ENCODE peak calls at places on chromosomes 12 and 14, in six cellular contexts. G is vagina, L is cardiac muscle cell, Y is bronchial epithelial cell, T is progenitor cell of endocrine pancreas, W is colonic mucosa. U is an unnamed sample.
A peak's percentile ranks its signal among the peaks of the same experiment; 100 is the strongest.

GRCh38 chr12:55614764-55615163 is 21.9 kb upstream of the OR10P1 start:
- DNase-seq in L (no peak), G (no peak), Y (no peak), W (no peak), T (no peak), U (no peak)

GRCh38 chr14:35988972-35989690 is 163.0 kb downstream of the BRMS1L start:
- DNase-seq in T (no peak), L (no peak), G (no peak), W (no peak), Y (peak; percentile 46), U (no peak)

GRCh38 chr14:26841361-26841760 is 243.5 kb upstream of the NOVA1 start:
- DNase-seq in G (no peak), W (no peak), Y (peak; percentile 44), L (peak; percentile 25), T (no peak), U (no peak)

GRCh38 chr12:125142601-125143000 is 77.4 kb downstream of the AACS start:
- DNase-seq in G (no peak), L (no peak), W (no peak), T (no peak), Y (no peak), U (no peak)

GRCh38 chr12:48979602-48980388 is 1.7 kb downstream of the WNT1 start:
- DNase-seq in L (no peak), Y (no peak), G (no peak), T (no peak), W (no peak), U (no peak)

GRCh38 chr14:44384093-44384492 is 123.0 kb downstream of the FSCB start:
- DNase-seq in W (no peak), L (no peak), G (no peak), Y (no peak), T (no peak), U (no peak)

GRCh38 chr12:91785655-91786489 is 359.8 kb downstream of the BTG1 start:
- DNase-seq in Y (no peak), G (no peak), T (no peak), W (no peak), L (no peak), U (no peak)

GRCh38 chr14:61364243-61364642 is 42.9 kb downstream of the PRKCH start:
- DNase-seq in T (no peak), W (no peak), L (no peak), Y (no peak), G (no peak), U (no peak)

GRCh38 chr14:70148911-70149675 is 39.7 kb downstream of the SLC8A3 start:
- DNase-seq in W (no peak), Y (peak; percentile 5), T (no peak), L (no peak), G (peak; percentile 60), U (no peak)

GRCh38 chr12:77685112-77685511 is 145.6 kb upstream of the NAV3 start:
- DNase-seq in W (peak; percentile 50), Y (peak; percentile 72), T (peak; percentile 37), L (peak; percentile 86), G (no peak), U (peak; percentile 61)

GRCh38 chr14:60753264-60754126 is 18.9 kb downstream of the MNAT1 start:
- DNase-seq in W (no peak), T (no peak), Y (no peak), G (no peak), L (peak; percentile 45), U (no peak)

GRCh38 chr14:87966816-87967215 is 26.2 kb downstream of the GALC start:
- DNase-seq in L (no peak), W (no peak), T (no peak), G (no peak), Y (peak; percentile 78), U (no peak)

GRCh38 chr12:111404362-111405148 is 1.2 kb upstream of the SH2B3 start:
- DNase-seq in W (peak; percentile 59), G (no peak), T (no peak), L (peak; percentile 52), Y (no peak), U (no peak)

GRCh38 chr12:54195736-54196347 is 7.1 kb upstream of the SMUG1 start:
- DNase-seq in Y (no peak), T (no peak), G (no peak), W (no peak), L (peak; percentile 75), U (no peak)

GRCh38 chr12:111297703-111298426 is 71.0 kb downstream of the PHETA1 start:
- DNase-seq in W (no peak), Y (no peak), G (no peak), L (no peak), T (no peak), U (no peak)

GRCh38 chr14:82366803-82367202 is 833.1 kb upstream of the SEL1L start:
- DNase-seq in W (no peak), L (no peak), G (no peak), T (no peak), Y (no peak), U (no peak)

GRCh38 chr12:51070004-51070403 is 13.4 kb downstream of the CSRNP2 start:
- DNase-seq in Y (peak; percentile 78), G (no peak), T (no peak), L (peak; percentile 60), W (no peak), U (no peak)

GRCh38 chr12:95582230-95583058 is 31.2 kb upstream of the USP44 start:
- DNase-seq in G (no peak), L (peak; percentile 61), T (no peak), Y (peak; percentile 48), W (no peak), U (no peak)

GRCh38 chr12:100970894-100971293 is 176.3 kb downstream of the ANO4 start:
- DNase-seq in W (no peak), T (no peak), G (no peak), Y (no peak), L (no peak), U (no peak)

GRCh38 chr12:97308576-97309198 is 153.9 kb upstream of the RMST start:
- DNase-seq in L (peak; percentile 72), W (no peak), G (no peak), Y (peak; percentile 71), T (no peak), U (peak; percentile 49)

GRCh38 chr14:94129111-94129757 is at the start of gene IFI27L2:
- DNase-seq in L (peak; percentile 90), G (no peak), Y (peak; percentile 75), W (peak; percentile 81), T (peak; percentile 48), U (no peak)
- TF ChIP-seq CTCF in L (peak; percentile 17), G (no peak), Y (peak; percentile 35), W (no peak), T (peak; percentile 52), U (peak; percentile 20)

GRCh38 chr12:94100254-94100653 is 48.1 kb upstream of the PLXNC1 start:
- DNase-seq in L (peak; percentile 78), G (no peak), T (no peak), Y (peak; percentile 93), W (no peak), U (no peak)
- TF ChIP-seq CTCF in L (no peak), G (no peak), T (no peak), Y (no peak), W (no peak), U (no peak)

GRCh38 chr12:119673634-119674033 is 5.7 kb downstream of the PRKAB1 start:
- DNase-seq in T (no peak), L (no peak), G (no peak), Y (peak; percentile 64), W (peak; percentile 53), U (no peak)
- TF ChIP-seq CTCF in T (no peak), L (no peak), G (no peak), Y (no peak), W (no peak), U (no peak)

GRCh38 chr14:105375635-105376057 is 22.7 kb upstream of the TEX22 start:
- DNase-seq in T (no peak), L (peak; percentile 3), Y (peak; percentile 7), G (no peak), W (no peak), U (no peak)

GRCh38 chr14:105378199-105378598 is 20.1 kb upstream of the TEX22 start:
- DNase-seq in T (no peak), W (no peak), Y (no peak), L (no peak), G (no peak), U (no peak)

GRCh38 chr14:105377555-105378182 is 20.7 kb upstream of the TEX22 start:
- DNase-seq in T (no peak), G (no peak), L (no peak), Y (no peak), W (no peak), U (no peak)

GRCh38 chr14:105378873-105379685 is 19.3 kb upstream of the TEX22 start:
- DNase-seq in T (no peak), L (no peak), G (no peak), Y (no peak), W (no peak), U (no peak)

DNA sequence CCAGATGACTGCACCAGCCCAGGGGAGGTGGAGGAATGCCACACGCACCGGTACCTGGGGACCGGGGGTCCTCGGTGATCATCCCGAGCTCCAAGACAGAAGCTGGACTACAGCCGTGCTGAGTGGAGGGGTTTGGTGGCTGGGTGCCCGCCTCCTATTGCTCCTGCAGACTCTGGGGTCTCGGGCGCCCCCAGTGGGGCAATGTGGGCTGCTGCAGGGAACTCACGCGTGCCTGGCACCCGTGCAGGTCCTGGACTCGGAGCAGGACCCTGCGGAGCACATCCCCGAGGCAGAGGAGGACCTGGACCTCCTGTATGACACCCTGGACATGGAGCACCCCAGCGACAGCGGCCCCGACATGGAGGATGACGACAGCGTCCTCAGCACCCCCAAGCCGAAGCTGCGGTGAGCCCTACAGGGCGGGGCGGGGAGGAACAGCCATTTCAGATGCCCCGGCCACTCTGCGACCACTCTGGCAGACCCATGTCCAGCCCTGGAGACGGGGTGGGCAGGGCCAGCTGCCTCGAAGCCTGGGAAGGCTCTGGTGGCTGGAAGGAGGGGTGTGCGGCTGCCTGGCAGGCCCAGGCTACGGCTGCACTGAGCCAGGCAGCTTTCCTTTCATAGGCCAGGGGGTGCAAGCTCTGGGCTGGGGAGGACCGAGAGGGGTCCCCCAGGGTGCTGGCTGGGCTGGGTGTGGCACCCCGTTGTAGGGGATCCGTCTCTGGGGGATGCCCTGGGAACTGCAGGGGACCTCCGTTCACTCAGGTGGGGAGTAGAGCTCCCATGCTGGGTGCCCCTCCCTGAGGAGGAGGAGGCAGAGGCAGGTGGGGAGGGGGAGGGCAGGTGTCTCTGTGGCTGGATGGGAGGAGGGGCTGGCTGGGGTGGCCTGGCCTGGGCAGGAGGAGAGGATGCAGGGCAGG is 21.6 kb upstream of the TEX22 start:
- DNase-seq in G (no peak), W (no peak), Y (no peak), T (no peak), L (no peak), U (no peak)
- TF ChIP-seq CTCF in G (no peak), W (no peak), Y (no peak), T (no peak), L (no peak), U (no peak)

DNA sequence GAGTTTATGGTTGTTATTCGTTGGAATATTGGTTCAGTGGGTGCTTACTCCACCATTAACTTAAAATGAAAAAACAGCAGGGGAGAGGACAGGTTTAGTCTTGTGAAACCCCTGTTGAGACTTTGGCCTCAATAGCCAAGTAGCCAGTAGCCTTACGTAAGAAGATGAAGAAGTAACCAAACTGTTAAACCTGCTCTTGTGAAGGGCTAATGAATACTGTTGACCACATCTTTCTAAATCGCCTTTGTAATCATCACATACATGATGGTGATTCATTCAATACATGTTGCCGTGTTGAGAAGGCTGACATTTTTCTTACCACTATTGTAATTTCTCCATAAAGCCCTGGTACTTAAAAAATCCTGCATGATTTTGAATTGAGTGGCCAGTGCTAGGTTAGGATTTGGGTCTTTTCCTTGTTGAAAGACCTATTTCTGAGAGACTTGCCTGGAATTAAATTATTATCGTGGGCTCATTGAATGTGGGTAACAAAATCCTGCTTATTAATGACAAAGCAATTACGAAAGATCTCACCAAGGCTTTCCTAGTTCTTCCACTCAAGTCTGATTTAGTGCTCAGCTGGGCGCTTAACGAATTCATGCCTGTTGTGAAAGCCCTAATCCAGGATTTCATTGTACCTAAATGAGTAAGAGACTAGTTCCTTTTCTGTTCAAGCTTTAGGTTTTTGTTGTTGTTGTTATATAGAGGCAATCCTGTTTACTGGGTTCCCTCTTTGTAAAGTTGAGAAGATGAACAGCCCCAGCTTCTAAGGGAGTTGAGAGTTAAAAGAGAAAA is 333.1 kb downstream of the FUT8 start:
- DNase-seq in T (no peak), G (no peak), Y (no peak), W (no peak), L (no peak), U (no peak)
- TF ChIP-seq CTCF in T (no peak), G (no peak), Y (no peak), W (no peak), L (no peak), U (no peak)

U was measured in LNCaP clone FGC.